ENCODE peak calls at places on chromosomes 1 and 21, in ten cellular contexts. One of them, this sample, is unnamed.

GRCh38 chr1:1170215-1170890 is 3.3 kb upstream of the TTLL10 start:
- DNase-seq in stimulated activated CD4-positive, alpha-beta T cell treated with anti-CD3 and anti-CD28 coated beads, TNF-alpha, amount 100 ng/mL, for 24 hours: no peak
- DNase-seq in iris pigment epithelial cell: no peak
- DNase-seq in fibroblast of lung: no peak
- DNase-seq in HT1080: no peak
- DNase-seq in hippocampal formation: no peak
- DNase-seq in activated T-helper 1 cell treated with anti-CD3 and anti-CD28 coated beads, Interleukin-12 subunit alpha, Interleukin-12 subunit beta, Interleukin-2, Interleukin-4 antibody, amounts not matched to agents 30 ng/mL and 10 ng/mL and 1 ng/mL, durations not matched to agents 14 hours and 24 hours and 36 hours: no peak
- DNase-seq in EL: no peak
- DNase-seq in caudate nucleus: no peak
- DNase-seq in Right ventricle myocardium superior: peak
- DNase-seq in this sample: no peak

GRCh38 chr1:227776277-227776676 is 39.2 kb upstream of the PRSS38 start:
- DNase-seq in stimulated activated CD4-positive, alpha-beta T cell treated with anti-CD3 and anti-CD28 coated beads, TNF-alpha, amount 100 ng/mL, for 24 hours: no peak
- DNase-seq in iris pigment epithelial cell: peak
- DNase-seq in fibroblast of lung: peak
- DNase-seq in HT1080: peak
- DNase-seq in hippocampal formation: no peak
- DNase-seq in activated T-helper 1 cell treated with anti-CD3 and anti-CD28 coated beads, Interleukin-12 subunit alpha, Interleukin-12 subunit beta, Interleukin-2, Interleukin-4 antibody, amounts not matched to agents 30 ng/mL and 10 ng/mL and 1 ng/mL, durations not matched to agents 14 hours and 24 hours and 36 hours: no peak
- DNase-seq in EL: peak
- DNase-seq in caudate nucleus: no peak
- DNase-seq in Right ventricle myocardium superior: no peak
- DNase-seq in this sample: peak

GRCh38 chr1:196385109-196385508 is 223.1 kb downstream of the KCNT2 start:
- DNase-seq in stimulated activated CD4-positive, alpha-beta T cell treated with anti-CD3 and anti-CD28 coated beads, TNF-alpha, amount 100 ng/mL, for 24 hours: no peak
- DNase-seq in iris pigment epithelial cell: no peak
- DNase-seq in fibroblast of lung: no peak
- DNase-seq in HT1080: no peak
- DNase-seq in hippocampal formation: no peak
- DNase-seq in activated T-helper 1 cell treated with anti-CD3 and anti-CD28 coated beads, Interleukin-12 subunit alpha, Interleukin-12 subunit beta, Interleukin-2, Interleukin-4 antibody, amounts not matched to agents 30 ng/mL and 10 ng/mL and 1 ng/mL, durations not matched to agents 14 hours and 24 hours and 36 hours: no peak
- DNase-seq in EL: no peak
- DNase-seq in caudate nucleus: no peak
- DNase-seq in Right ventricle myocardium superior: no peak
- DNase-seq in this sample: no peak

GRCh38 chr1:201921952-201922558 is 24.3 kb downstream of the LMOD1 start:
- DNase-seq in stimulated activated CD4-positive, alpha-beta T cell treated with anti-CD3 and anti-CD28 coated beads, TNF-alpha, amount 100 ng/mL, for 24 hours: no peak
- DNase-seq in iris pigment epithelial cell: no peak
- DNase-seq in fibroblast of lung: no peak
- DNase-seq in HT1080: no peak
- DNase-seq in hippocampal formation: no peak
- DNase-seq in activated T-helper 1 cell treated with anti-CD3 and anti-CD28 coated beads, Interleukin-12 subunit alpha, Interleukin-12 subunit beta, Interleukin-2, Interleukin-4 antibody, amounts not matched to agents 30 ng/mL and 10 ng/mL and 1 ng/mL, durations not matched to agents 14 hours and 24 hours and 36 hours: no peak
- DNase-seq in EL: no peak
- DNase-seq in caudate nucleus: no peak
- DNase-seq in Right ventricle myocardium superior: no peak
- DNase-seq in this sample: no peak

GRCh38 chr1:62117416-62117815 is 77.2 kb upstream of the L1TD1 start:
- DNase-seq in stimulated activated CD4-positive, alpha-beta T cell treated with anti-CD3 and anti-CD28 coated beads, TNF-alpha, amount 100 ng/mL, for 24 hours: no peak
- DNase-seq in iris pigment epithelial cell: no peak
- DNase-seq in fibroblast of lung: no peak
- DNase-seq in HT1080: no peak
- DNase-seq in hippocampal formation: no peak
- DNase-seq in activated T-helper 1 cell treated with anti-CD3 and anti-CD28 coated beads, Interleukin-12 subunit alpha, Interleukin-12 subunit beta, Interleukin-2, Interleukin-4 antibody, amounts not matched to agents 30 ng/mL and 10 ng/mL and 1 ng/mL, durations not matched to agents 14 hours and 24 hours and 36 hours: no peak
- DNase-seq in EL: no peak
- DNase-seq in caudate nucleus: no peak
- DNase-seq in Right ventricle myocardium superior: no peak
- DNase-seq in this sample: no peak

GRCh38 chr1:11948822-11949458 is 14.4 kb downstream of the PLOD1 start:
- DNase-seq in stimulated activated CD4-positive, alpha-beta T cell treated with anti-CD3 and anti-CD28 coated beads, TNF-alpha, amount 100 ng/mL, for 24 hours: no peak
- DNase-seq in iris pigment epithelial cell: no peak
- DNase-seq in fibroblast of lung: no peak
- DNase-seq in HT1080: peak
- DNase-seq in hippocampal formation: no peak
- DNase-seq in activated T-helper 1 cell treated with anti-CD3 and anti-CD28 coated beads, Interleukin-12 subunit alpha, Interleukin-12 subunit beta, Interleukin-2, Interleukin-4 antibody, amounts not matched to agents 30 ng/mL and 10 ng/mL and 1 ng/mL, durations not matched to agents 14 hours and 24 hours and 36 hours: no peak
- DNase-seq in EL: no peak
- DNase-seq in caudate nucleus: no peak
- DNase-seq in Right ventricle myocardium superior: no peak
- DNase-seq in this sample: no peak

GRCh38 chr1:31739281-31739853 is 24.8 kb downstream of the ADGRB2 start:
- DNase-seq in stimulated activated CD4-positive, alpha-beta T cell treated with anti-CD3 and anti-CD28 coated beads, TNF-alpha, amount 100 ng/mL, for 24 hours: no peak
- DNase-seq in iris pigment epithelial cell: no peak
- DNase-seq in fibroblast of lung: no peak
- DNase-seq in HT1080: no peak
- DNase-seq in hippocampal formation: no peak
- DNase-seq in activated T-helper 1 cell treated with anti-CD3 and anti-CD28 coated beads, Interleukin-12 subunit alpha, Interleukin-12 subunit beta, Interleukin-2, Interleukin-4 antibody, amounts not matched to agents 30 ng/mL and 10 ng/mL and 1 ng/mL, durations not matched to agents 14 hours and 24 hours and 36 hours: peak
- DNase-seq in EL: no peak
- DNase-seq in caudate nucleus: no peak
- DNase-seq in Right ventricle myocardium superior: no peak
- DNase-seq in this sample: no peak

GRCh38 chr1:201359031-201359872 is 18.2 kb downstream of the TNNT2 start:
- DNase-seq in stimulated activated CD4-positive, alpha-beta T cell treated with anti-CD3 and anti-CD28 coated beads, TNF-alpha, amount 100 ng/mL, for 24 hours: no peak
- DNase-seq in iris pigment epithelial cell: no peak
- DNase-seq in fibroblast of lung: no peak
- DNase-seq in HT1080: no peak
- DNase-seq in hippocampal formation: no peak
- DNase-seq in activated T-helper 1 cell treated with anti-CD3 and anti-CD28 coated beads, Interleukin-12 subunit alpha, Interleukin-12 subunit beta, Interleukin-2, Interleukin-4 antibody, amounts not matched to agents 30 ng/mL and 10 ng/mL and 1 ng/mL, durations not matched to agents 14 hours and 24 hours and 36 hours: no peak
- DNase-seq in EL: no peak
- DNase-seq in caudate nucleus: no peak
- DNase-seq in Right ventricle myocardium superior: no peak
- DNase-seq in this sample: no peak

GRCh38 chr1:3560199-3560955 is 50.9 kb downstream of the MEGF6 start:
- DNase-seq in stimulated activated CD4-positive, alpha-beta T cell treated with anti-CD3 and anti-CD28 coated beads, TNF-alpha, amount 100 ng/mL, for 24 hours: no peak
- DNase-seq in iris pigment epithelial cell: no peak
- DNase-seq in fibroblast of lung: no peak
- DNase-seq in HT1080: no peak
- DNase-seq in hippocampal formation: no peak
- DNase-seq in activated T-helper 1 cell treated with anti-CD3 and anti-CD28 coated beads, Interleukin-12 subunit alpha, Interleukin-12 subunit beta, Interleukin-2, Interleukin-4 antibody, amounts not matched to agents 30 ng/mL and 10 ng/mL and 1 ng/mL, durations not matched to agents 14 hours and 24 hours and 36 hours: no peak
- DNase-seq in EL: no peak
- DNase-seq in caudate nucleus: no peak
- DNase-seq in Right ventricle myocardium superior: no peak
- DNase-seq in this sample: no peak

GRCh38 chr1:150582371-150582770 is 3.0 kb upstream of the MCL1 start:
- DNase-seq in stimulated activated CD4-positive, alpha-beta T cell treated with anti-CD3 and anti-CD28 coated beads, TNF-alpha, amount 100 ng/mL, for 24 hours: no peak
- DNase-seq in iris pigment epithelial cell: peak
- DNase-seq in fibroblast of lung: peak
- DNase-seq in HT1080: no peak
- DNase-seq in hippocampal formation: no peak
- DNase-seq in activated T-helper 1 cell treated with anti-CD3 and anti-CD28 coated beads, Interleukin-12 subunit alpha, Interleukin-12 subunit beta, Interleukin-2, Interleukin-4 antibody, amounts not matched to agents 30 ng/mL and 10 ng/mL and 1 ng/mL, durations not matched to agents 14 hours and 24 hours and 36 hours: no peak
- DNase-seq in EL: no peak
- DNase-seq in caudate nucleus: no peak
- DNase-seq in Right ventricle myocardium superior: no peak
- DNase-seq in this sample: no peak

GRCh38 chr1:200296091-200296661 is 113.7 kb downstream of the ZNF281 start:
- DNase-seq in stimulated activated CD4-positive, alpha-beta T cell treated with anti-CD3 and anti-CD28 coated beads, TNF-alpha, amount 100 ng/mL, for 24 hours: no peak
- DNase-seq in iris pigment epithelial cell: no peak
- DNase-seq in fibroblast of lung: no peak
- DNase-seq in HT1080: no peak
- DNase-seq in hippocampal formation: no peak
- DNase-seq in activated T-helper 1 cell treated with anti-CD3 and anti-CD28 coated beads, Interleukin-12 subunit alpha, Interleukin-12 subunit beta, Interleukin-2, Interleukin-4 antibody, amounts not matched to agents 30 ng/mL and 10 ng/mL and 1 ng/mL, durations not matched to agents 14 hours and 24 hours and 36 hours: no peak
- DNase-seq in EL: no peak
- DNase-seq in caudate nucleus: no peak
- DNase-seq in Right ventricle myocardium superior: no peak
- DNase-seq in this sample: no peak

GRCh38 chr21:17798796-17799195 is 20.4 kb downstream of the C21orf91 start:
- DNase-seq in stimulated activated CD4-positive, alpha-beta T cell treated with anti-CD3 and anti-CD28 coated beads, TNF-alpha, amount 100 ng/mL, for 24 hours: no peak
- DNase-seq in iris pigment epithelial cell: peak
- DNase-seq in fibroblast of lung: peak
- DNase-seq in HT1080: no peak
- DNase-seq in hippocampal formation: no peak
- DNase-seq in activated T-helper 1 cell treated with anti-CD3 and anti-CD28 coated beads, Interleukin-12 subunit alpha, Interleukin-12 subunit beta, Interleukin-2, Interleukin-4 antibody, amounts not matched to agents 30 ng/mL and 10 ng/mL and 1 ng/mL, durations not matched to agents 14 hours and 24 hours and 36 hours: no peak
- DNase-seq in EL: no peak
- DNase-seq in caudate nucleus: no peak
- DNase-seq in Right ventricle myocardium superior: no peak
- DNase-seq in this sample: no peak

GRCh38 chr1:3555131-3555920 is 56.0 kb downstream of the MEGF6 start:
- DNase-seq in stimulated activated CD4-positive, alpha-beta T cell treated with anti-CD3 and anti-CD28 coated beads, TNF-alpha, amount 100 ng/mL, for 24 hours: no peak
- DNase-seq in iris pigment epithelial cell: no peak
- DNase-seq in fibroblast of lung: no peak
- DNase-seq in HT1080: no peak
- DNase-seq in hippocampal formation: no peak
- DNase-seq in activated T-helper 1 cell treated with anti-CD3 and anti-CD28 coated beads, Interleukin-12 subunit alpha, Interleukin-12 subunit beta, Interleukin-2, Interleukin-4 antibody, amounts not matched to agents 30 ng/mL and 10 ng/mL and 1 ng/mL, durations not matched to agents 14 hours and 24 hours and 36 hours: no peak
- DNase-seq in EL: no peak
- DNase-seq in caudate nucleus: no peak
- DNase-seq in Right ventricle myocardium superior: no peak
- DNase-seq in this sample: peak

GRCh38 chr1:111535256-111536191 is 32.1 kb upstream of the ADORA3 start:
- DNase-seq in stimulated activated CD4-positive, alpha-beta T cell treated with anti-CD3 and anti-CD28 coated beads, TNF-alpha, amount 100 ng/mL, for 24 hours: no peak
- DNase-seq in iris pigment epithelial cell: no peak
- DNase-seq in fibroblast of lung: peak
- DNase-seq in HT1080: no peak
- DNase-seq in hippocampal formation: peak
- DNase-seq in activated T-helper 1 cell treated with anti-CD3 and anti-CD28 coated beads, Interleukin-12 subunit alpha, Interleukin-12 subunit beta, Interleukin-2, Interleukin-4 antibody, amounts not matched to agents 30 ng/mL and 10 ng/mL and 1 ng/mL, durations not matched to agents 14 hours and 24 hours and 36 hours: no peak
- DNase-seq in EL: no peak
- DNase-seq in caudate nucleus: no peak
- DNase-seq in Right ventricle myocardium superior: no peak
- DNase-seq in this sample: no peak

GRCh38 chr21:14591882-14592281 is 45.8 kb upstream of the SAMSN1 start:
- DNase-seq in stimulated activated CD4-positive, alpha-beta T cell treated with anti-CD3 and anti-CD28 coated beads, TNF-alpha, amount 100 ng/mL, for 24 hours: no peak
- DNase-seq in iris pigment epithelial cell: peak
- DNase-seq in fibroblast of lung: peak
- DNase-seq in HT1080: no peak
- DNase-seq in hippocampal formation: peak
- DNase-seq in activated T-helper 1 cell treated with anti-CD3 and anti-CD28 coated beads, Interleukin-12 subunit alpha, Interleukin-12 subunit beta, Interleukin-2, Interleukin-4 antibody, amounts not matched to agents 30 ng/mL and 10 ng/mL and 1 ng/mL, durations not matched to agents 14 hours and 24 hours and 36 hours: no peak
- DNase-seq in EL: peak
- DNase-seq in caudate nucleus: no peak
- DNase-seq in Right ventricle myocardium superior: no peak
- DNase-seq in this sample: peak

GRCh38 chr1:224769987-224770693 is 154.0 kb downstream of the CNIH3 start:
- DNase-seq in stimulated activated CD4-positive, alpha-beta T cell treated with anti-CD3 and anti-CD28 coated beads, TNF-alpha, amount 100 ng/mL, for 24 hours: no peak
- DNase-seq in iris pigment epithelial cell: peak
- DNase-seq in fibroblast of lung: peak
- DNase-seq in HT1080: peak
- DNase-seq in hippocampal formation: no peak
- DNase-seq in activated T-helper 1 cell treated with anti-CD3 and anti-CD28 coated beads, Interleukin-12 subunit alpha, Interleukin-12 subunit beta, Interleukin-2, Interleukin-4 antibody, amounts not matched to agents 30 ng/mL and 10 ng/mL and 1 ng/mL, durations not matched to agents 14 hours and 24 hours and 36 hours: no peak
- DNase-seq in EL: peak
- DNase-seq in caudate nucleus: no peak
- DNase-seq in Right ventricle myocardium superior: no peak
- DNase-seq in this sample: no peak

GRCh38 chr1:21149430-21149861 is 27.3 kb downstream of the EIF4G3 start:
- DNase-seq in stimulated activated CD4-positive, alpha-beta T cell treated with anti-CD3 and anti-CD28 coated beads, TNF-alpha, amount 100 ng/mL, for 24 hours: no peak
- DNase-seq in iris pigment epithelial cell: peak
- DNase-seq in fibroblast of lung: peak
- DNase-seq in HT1080: peak
- DNase-seq in hippocampal formation: no peak
- DNase-seq in activated T-helper 1 cell treated with anti-CD3 and anti-CD28 coated beads, Interleukin-12 subunit alpha, Interleukin-12 subunit beta, Interleukin-2, Interleukin-4 antibody, amounts not matched to agents 30 ng/mL and 10 ng/mL and 1 ng/mL, durations not matched to agents 14 hours and 24 hours and 36 hours: no peak
- DNase-seq in EL: peak
- DNase-seq in caudate nucleus: no peak
- DNase-seq in Right ventricle myocardium superior: no peak
- DNase-seq in this sample: no peak

GRCh38 chr1:52551476-52552235 is 1.2 kb downstream of the TUT4 start:
- DNase-seq in stimulated activated CD4-positive, alpha-beta T cell treated with anti-CD3 and anti-CD28 coated beads, TNF-alpha, amount 100 ng/mL, for 24 hours: no peak
- DNase-seq in iris pigment epithelial cell: peak
- DNase-seq in fibroblast of lung: peak
- DNase-seq in HT1080: peak
- DNase-seq in hippocampal formation: no peak
- DNase-seq in activated T-helper 1 cell treated with anti-CD3 and anti-CD28 coated beads, Interleukin-12 subunit alpha, Interleukin-12 subunit beta, Interleukin-2, Interleukin-4 antibody, amounts not matched to agents 30 ng/mL and 10 ng/mL and 1 ng/mL, durations not matched to agents 14 hours and 24 hours and 36 hours: peak
- DNase-seq in EL: peak
- DNase-seq in caudate nucleus: no peak
- DNase-seq in Right ventricle myocardium superior: no peak
- DNase-seq in this sample: peak

GRCh38 chr21:35256468-35256988 is 207.4 kb upstream of the RUNX1 start:
- DNase-seq in stimulated activated CD4-positive, alpha-beta T cell treated with anti-CD3 and anti-CD28 coated beads, TNF-alpha, amount 100 ng/mL, for 24 hours: no peak
- DNase-seq in iris pigment epithelial cell: peak
- DNase-seq in fibroblast of lung: peak
- DNase-seq in HT1080: peak
- DNase-seq in hippocampal formation: no peak
- DNase-seq in activated T-helper 1 cell treated with anti-CD3 and anti-CD28 coated beads, Interleukin-12 subunit alpha, Interleukin-12 subunit beta, Interleukin-2, Interleukin-4 antibody, amounts not matched to agents 30 ng/mL and 10 ng/mL and 1 ng/mL, durations not matched to agents 14 hours and 24 hours and 36 hours: no peak
- DNase-seq in EL: peak
- DNase-seq in caudate nucleus: no peak
- DNase-seq in Right ventricle myocardium superior: peak
- DNase-seq in this sample: peak

GRCh38 chr1:47563206-47563605 is 125.4 kb downstream of the FOXD2 start:
- DNase-seq in stimulated activated CD4-positive, alpha-beta T cell treated with anti-CD3 and anti-CD28 coated beads, TNF-alpha, amount 100 ng/mL, for 24 hours: no peak
- DNase-seq in iris pigment epithelial cell: no peak
- DNase-seq in fibroblast of lung: no peak
- DNase-seq in HT1080: peak
- DNase-seq in hippocampal formation: no peak
- DNase-seq in activated T-helper 1 cell treated with anti-CD3 and anti-CD28 coated beads, Interleukin-12 subunit alpha, Interleukin-12 subunit beta, Interleukin-2, Interleukin-4 antibody, amounts not matched to agents 30 ng/mL and 10 ng/mL and 1 ng/mL, durations not matched to agents 14 hours and 24 hours and 36 hours: no peak
- DNase-seq in EL: no peak
- DNase-seq in caudate nucleus: no peak
- DNase-seq in Right ventricle myocardium superior: no peak
- DNase-seq in this sample: no peak

GRCh38 chr1:31830065-31830464 is 14.2 kb upstream of the SPOCD1 start:
- DNase-seq in stimulated activated CD4-positive, alpha-beta T cell treated with anti-CD3 and anti-CD28 coated beads, TNF-alpha, amount 100 ng/mL, for 24 hours: no peak
- DNase-seq in iris pigment epithelial cell: no peak
- DNase-seq in fibroblast of lung: no peak
- DNase-seq in HT1080: no peak
- DNase-seq in hippocampal formation: no peak
- DNase-seq in activated T-helper 1 cell treated with anti-CD3 and anti-CD28 coated beads, Interleukin-12 subunit alpha, Interleukin-12 subunit beta, Interleukin-2, Interleukin-4 antibody, amounts not matched to agents 30 ng/mL and 10 ng/mL and 1 ng/mL, durations not matched to agents 14 hours and 24 hours and 36 hours: no peak
- DNase-seq in EL: no peak
- DNase-seq in caudate nucleus: no peak
- DNase-seq in Right ventricle myocardium superior: no peak
- DNase-seq in this sample: no peak

GRCh38 chr21:31658053-31658452 is 1.4 kb upstream of the SOD1 start:
- DNase-seq in stimulated activated CD4-positive, alpha-beta T cell treated with anti-CD3 and anti-CD28 coated beads, TNF-alpha, amount 100 ng/mL, for 24 hours: no peak
- DNase-seq in iris pigment epithelial cell: no peak
- DNase-seq in fibroblast of lung: no peak
- DNase-seq in HT1080: no peak
- DNase-seq in hippocampal formation: no peak
- DNase-seq in activated T-helper 1 cell treated with anti-CD3 and anti-CD28 coated beads, Interleukin-12 subunit alpha, Interleukin-12 subunit beta, Interleukin-2, Interleukin-4 antibody, amounts not matched to agents 30 ng/mL and 10 ng/mL and 1 ng/mL, durations not matched to agents 14 hours and 24 hours and 36 hours: no peak
- DNase-seq in EL: no peak
- DNase-seq in caudate nucleus: no peak
- DNase-seq in Right ventricle myocardium superior: no peak
- DNase-seq in this sample: peak

GRCh38 chr1:154404984-154405761 is at the start of gene IL6R:
- DNase-seq in stimulated activated CD4-positive, alpha-beta T cell treated with anti-CD3 and anti-CD28 coated beads, TNF-alpha, amount 100 ng/mL, for 24 hours: peak
- DNase-seq in iris pigment epithelial cell: peak
- DNase-seq in fibroblast of lung: peak
- DNase-seq in HT1080: peak
- DNase-seq in hippocampal formation: peak
- DNase-seq in activated T-helper 1 cell treated with anti-CD3 and anti-CD28 coated beads, Interleukin-12 subunit alpha, Interleukin-12 subunit beta, Interleukin-2, Interleukin-4 antibody, amounts not matched to agents 30 ng/mL and 10 ng/mL and 1 ng/mL, durations not matched to agents 14 hours and 24 hours and 36 hours: peak
- DNase-seq in EL: peak
- DNase-seq in caudate nucleus: peak
- DNase-seq in Right ventricle myocardium superior: peak
- DNase-seq in this sample: peak